ENCODE peak calls at places on chromosomes 13 and 19, in four cellular contexts. I is stimulated activated CD4-positive, alpha-beta T cell treated with anti-CD3 and anti-CD28 coated beads, Interleukin-4, amount 100 ng/mL, for 4 hours; Z is fibroblast of mammary gland; Y is prostate gland. M is an unnamed sample.

GRCh38 chr13:45830121-45830520 is 21.4 kb downstream of the SIAH3 start:
- DNase-seq in Z (no peak), Y (no peak), I (no peak), M (no peak)

GRCh38 chr13:109547942-109548860 is 238.2 kb downstream of the IRS2 start:
- DNase-seq in Z (no peak), I (no peak), Y (no peak), M (no peak)

GRCh38 chr13:73429691-73430090 is 370.9 kb downstream of the KLF5 start:
- DNase-seq in I (no peak), Z (peak; percentile 28), Y (peak; percentile 29), M (no peak)

GRCh38 chr13:43787998-43788397 is 1.2 kb upstream of the ENOX1 start:
- DNase-seq in Y (no peak), Z (peak; percentile 75), I (no peak), M (no peak)

GRCh38 chr19:489418-490196 is 6.7 kb upstream of the MADCAM1 start:
- DNase-seq in Y (no peak), I (no peak), Z (peak; percentile 30), M (no peak)

GRCh38 chr13:75785130-75785529 is 149.0 kb downstream of the LMO7 start:
- DNase-seq in Y (no peak), Z (peak; percentile 71), I (no peak), M (no peak)

GRCh38 chr13:72823081-72823480 is 41.1 kb downstream of the PIBF1 start:
- DNase-seq in Y (no peak), Z (no peak), I (no peak), M (no peak)

GRCh38 chr19:45467115-45467455 is 711 bp upstream of the FOSB start:
- DNase-seq in Y (no peak), I (no peak), Z (no peak), M (no peak)

GRCh38 chr19:42255766-42256750 is 1.1 kb upstream of the ERF start:
- DNase-seq in Y (no peak), Z (peak; percentile 44), I (no peak), M (no peak)

GRCh38 chr13:44719857-44720671 is 143.9 kb upstream of the TSC22D1 start:
- DNase-seq in Z (peak; percentile 88), I (no peak), Y (no peak), M (no peak)

GRCh38 chr13:105202384-105202783 is 1333.1 kb downstream of the EFNB2 start:
- DNase-seq in I (no peak), Y (no peak), Z (peak; percentile 6), M (no peak)

GRCh38 chr13:51282322-51282721 is 57.2 kb upstream of the SERPINE3 start:
- DNase-seq in Z (no peak), Y (peak; percentile 26), I (no peak), M (no peak)

GRCh38 chr19:6187374-6187773 is 51.9 kb downstream of the ACSBG2 start:
- DNase-seq in Y (no peak), Z (no peak), I (no peak), M (no peak)

GRCh38 chr19:4452230-4452990 is 5.2 kb downstream of the UBXN6 start:
- DNase-seq in I (no peak), Y (no peak), Z (no peak), M (no peak)

GRCh38 chr13:32391101-32391620 is 36.8 kb downstream of the N4BP2L1 start:
- DNase-seq in I (no peak), Y (no peak), Z (no peak), M (no peak)

GRCh38 chr19:10514211-10515145 is 2.8 kb downstream of the S1PR5 start:
- DNase-seq in Z (no peak), Y (no peak), I (peak; percentile 37), M (no peak)

GRCh38 chr19:45424191-45425058 is 708 bp upstream of the ERCC1 start:
- DNase-seq in Y (peak; percentile 47), Z (peak; percentile 97), I (no peak), M (no peak)

GRCh38 chr13:109917422-109917821 is 131.0 kb upstream of the IRS2 start:
- DNase-seq in I (no peak), Z (no peak), Y (no peak), M (no peak)

GRCh38 chr19:4933528-4933927 is 24.2 kb downstream of the UHRF1 start:
- DNase-seq in Y (peak; percentile 90), I (no peak), Z (peak; percentile 59), M (no peak)

GRCh38 chr13:80040219-80040976 is 300.5 kb downstream of the SPRY2 start:
- DNase-seq in I (no peak), Z (peak; percentile 100), Y (no peak), M (no peak)

GRCh38 chr19:41499899-41500298 is 56.9 kb downstream of the ERICH4 start:
- DNase-seq in Z (no peak), I (no peak), Y (no peak), M (no peak)

GRCh38 chr19:13869324-13869723 is 7.6 kb upstream of the NANOS3 start:
- DNase-seq in Y (no peak), I (no peak), Z (no peak), M (no peak)

GRCh38 chr19:30846102-30846501 is 473.9 kb downstream of the ZNF536 start:
- DNase-seq in Z (no peak), Y (no peak), I (no peak), M (no peak)

M was measured in activated T-helper 1 cell treated with anti-CD3 and anti-CD28 coated beads, Interleukin-12 subunit alpha, Interleukin-12 subunit beta, Interleukin-2, Interleukin-4 antibody, amounts not matched to agents 30 ng/mL and 10 ng/mL and 1 ng/mL, durations not matched to agents 14 hours and 24 hours and 36 hours.